ENCODE peak calls at places on chromosomes 12 and 14, in seven cellular contexts. One of them, this sample, is unnamed.

GRCh38 chr12:117294206-117294605 is 67.2 kb downstream of the NOS1 start:
- DNase-seq in Karpas-422: peak
- DNase-seq in cardiac muscle cell: no peak
- DNase-seq in OCI-LY7: no peak
- DNase-seq in mucosa of descending colon: no peak
- DNase-seq in astrocyte of the cerebellum: no peak
- DNase-seq in brain microvascular endothelial cell: no peak
- DNase-seq in this sample: no peak

GRCh38 chr14:87497301-87497700 is 495.7 kb downstream of the GALC start:
- DNase-seq in astrocyte of the cerebellum: no peak
- DNase-seq in cardiac muscle cell: no peak
- DNase-seq in mucosa of descending colon: no peak
- DNase-seq in brain microvascular endothelial cell: no peak
- DNase-seq in Karpas-422: no peak
- DNase-seq in OCI-LY7: no peak
- DNase-seq in this sample: no peak

GRCh38 chr12:105451211-105451610 is 120.7 kb downstream of the C12orf75 start:
- DNase-seq in Karpas-422: no peak
- DNase-seq in astrocyte of the cerebellum: peak
- DNase-seq in OCI-LY7: no peak
- DNase-seq in brain microvascular endothelial cell: peak
- DNase-seq in cardiac muscle cell: no peak
- DNase-seq in mucosa of descending colon: no peak
- DNase-seq in this sample: no peak

GRCh38 chr12:70448371-70448770 is 82.3 kb downstream of the KCNMB4 start:
- DNase-seq in Karpas-422: no peak
- DNase-seq in cardiac muscle cell: no peak
- DNase-seq in brain microvascular endothelial cell: no peak
- DNase-seq in mucosa of descending colon: no peak
- DNase-seq in astrocyte of the cerebellum: no peak
- DNase-seq in OCI-LY7: no peak
- DNase-seq in this sample: no peak

GRCh38 chr12:63064080-63064479 is 86.9 kb downstream of the AVPR1A start:
- DNase-seq in astrocyte of the cerebellum: no peak
- DNase-seq in mucosa of descending colon: no peak
- DNase-seq in brain microvascular endothelial cell: peak
- DNase-seq in Karpas-422: no peak
- DNase-seq in cardiac muscle cell: no peak
- DNase-seq in OCI-LY7: no peak
- DNase-seq in this sample: no peak

GRCh38 chr14:97943619-97944018 is 1146.4 kb downstream of the VRK1 start:
- DNase-seq in cardiac muscle cell: peak
- DNase-seq in mucosa of descending colon: no peak
- DNase-seq in astrocyte of the cerebellum: no peak
- DNase-seq in brain microvascular endothelial cell: no peak
- DNase-seq in OCI-LY7: no peak
- DNase-seq in Karpas-422: no peak
- DNase-seq in this sample: no peak

GRCh38 chr12:106690569-106690968 is 83.9 kb upstream of the RIC8B start:
- DNase-seq in OCI-LY7: no peak
- DNase-seq in brain microvascular endothelial cell: no peak
- DNase-seq in mucosa of descending colon: no peak
- DNase-seq in astrocyte of the cerebellum: no peak
- DNase-seq in cardiac muscle cell: no peak
- DNase-seq in Karpas-422: no peak
- DNase-seq in this sample: no peak

GRCh38 chr14:79420725-79421124 is 790.6 kb downstream of the DIO2 start:
- DNase-seq in mucosa of descending colon: no peak
- DNase-seq in OCI-LY7: no peak
- DNase-seq in brain microvascular endothelial cell: no peak
- DNase-seq in astrocyte of the cerebellum: no peak
- DNase-seq in Karpas-422: no peak
- DNase-seq in cardiac muscle cell: peak
- DNase-seq in this sample: no peak

GRCh38 chr14:99508896-99509629 is 27.9 kb downstream of the CCNK start:
- DNase-seq in Karpas-422: no peak
- DNase-seq in mucosa of descending colon: no peak
- DNase-seq in OCI-LY7: no peak
- DNase-seq in brain microvascular endothelial cell: no peak
- DNase-seq in astrocyte of the cerebellum: no peak
- DNase-seq in cardiac muscle cell: no peak
- DNase-seq in this sample: no peak

GRCh38 chr12:115710104-115710564 is 567.4 kb downstream of the MED13L start:
- DNase-seq in OCI-LY7: no peak
- DNase-seq in mucosa of descending colon: no peak
- DNase-seq in Karpas-422: no peak
- DNase-seq in cardiac muscle cell: no peak
- DNase-seq in astrocyte of the cerebellum: no peak
- DNase-seq in brain microvascular endothelial cell: peak
- DNase-seq in this sample: no peak

GRCh38 chr12:41636658-41637057 is 448.5 kb downstream of the PDZRN4 start:
- DNase-seq in mucosa of descending colon: no peak
- DNase-seq in OCI-LY7: no peak
- DNase-seq in cardiac muscle cell: no peak
- DNase-seq in Karpas-422: no peak
- DNase-seq in astrocyte of the cerebellum: no peak
- DNase-seq in brain microvascular endothelial cell: no peak
- DNase-seq in this sample: no peak

GRCh38 chr14:61388173-61388975 is 67.0 kb downstream of the PRKCH start:
- DNase-seq in OCI-LY7: no peak
- DNase-seq in mucosa of descending colon: no peak
- DNase-seq in astrocyte of the cerebellum: no peak
- DNase-seq in Karpas-422: peak
- DNase-seq in cardiac muscle cell: no peak
- DNase-seq in brain microvascular endothelial cell: no peak
- DNase-seq in this sample: no peak

GRCh38 chr14:58977366-58977765 is 211.1 kb upstream of the DAAM1 start:
- DNase-seq in mucosa of descending colon: no peak
- DNase-seq in cardiac muscle cell: no peak
- DNase-seq in astrocyte of the cerebellum: no peak
- DNase-seq in OCI-LY7: no peak
- DNase-seq in brain microvascular endothelial cell: peak
- DNase-seq in Karpas-422: no peak
- DNase-seq in this sample: no peak

GRCh38 chr14:37056473-37056872 is 115.9 kb downstream of the SLC25A21 start:
- DNase-seq in brain microvascular endothelial cell: peak
- DNase-seq in astrocyte of the cerebellum: peak
- DNase-seq in cardiac muscle cell: no peak
- DNase-seq in OCI-LY7: no peak
- DNase-seq in Karpas-422: no peak
- DNase-seq in mucosa of descending colon: no peak
- DNase-seq in this sample: no peak

GRCh38 chr12:115351513-115352077 is 667.6 kb upstream of the TBX3 start:
- DNase-seq in astrocyte of the cerebellum: no peak
- DNase-seq in Karpas-422: no peak
- DNase-seq in brain microvascular endothelial cell: no peak
- DNase-seq in cardiac muscle cell: no peak
- DNase-seq in mucosa of descending colon: no peak
- DNase-seq in OCI-LY7: no peak
- DNase-seq in this sample: no peak

GRCh38 chr12:19171731-19172130 is 42.2 kb downstream of the PLEKHA5 start:
- DNase-seq in OCI-LY7: no peak
- DNase-seq in cardiac muscle cell: peak
- DNase-seq in mucosa of descending colon: no peak
- DNase-seq in brain microvascular endothelial cell: no peak
- DNase-seq in astrocyte of the cerebellum: no peak
- DNase-seq in Karpas-422: no peak
- DNase-seq in this sample: no peak

GRCh38 chr12:49534806-49535278 is 4.0 kb upstream of the KCNH3 start:
- DNase-seq in Karpas-422: no peak
- DNase-seq in cardiac muscle cell: no peak
- DNase-seq in astrocyte of the cerebellum: no peak
- DNase-seq in OCI-LY7: no peak
- DNase-seq in mucosa of descending colon: no peak
- DNase-seq in brain microvascular endothelial cell: no peak
- DNase-seq in this sample: no peak

GRCh38 chr14:28707814-28708213 is 58.8 kb upstream of the FOXG1 start:
- DNase-seq in cardiac muscle cell: no peak
- DNase-seq in astrocyte of the cerebellum: peak
- DNase-seq in mucosa of descending colon: no peak
- DNase-seq in OCI-LY7: no peak
- DNase-seq in brain microvascular endothelial cell: peak
- DNase-seq in Karpas-422: no peak
- DNase-seq in this sample: no peak

DNA sequence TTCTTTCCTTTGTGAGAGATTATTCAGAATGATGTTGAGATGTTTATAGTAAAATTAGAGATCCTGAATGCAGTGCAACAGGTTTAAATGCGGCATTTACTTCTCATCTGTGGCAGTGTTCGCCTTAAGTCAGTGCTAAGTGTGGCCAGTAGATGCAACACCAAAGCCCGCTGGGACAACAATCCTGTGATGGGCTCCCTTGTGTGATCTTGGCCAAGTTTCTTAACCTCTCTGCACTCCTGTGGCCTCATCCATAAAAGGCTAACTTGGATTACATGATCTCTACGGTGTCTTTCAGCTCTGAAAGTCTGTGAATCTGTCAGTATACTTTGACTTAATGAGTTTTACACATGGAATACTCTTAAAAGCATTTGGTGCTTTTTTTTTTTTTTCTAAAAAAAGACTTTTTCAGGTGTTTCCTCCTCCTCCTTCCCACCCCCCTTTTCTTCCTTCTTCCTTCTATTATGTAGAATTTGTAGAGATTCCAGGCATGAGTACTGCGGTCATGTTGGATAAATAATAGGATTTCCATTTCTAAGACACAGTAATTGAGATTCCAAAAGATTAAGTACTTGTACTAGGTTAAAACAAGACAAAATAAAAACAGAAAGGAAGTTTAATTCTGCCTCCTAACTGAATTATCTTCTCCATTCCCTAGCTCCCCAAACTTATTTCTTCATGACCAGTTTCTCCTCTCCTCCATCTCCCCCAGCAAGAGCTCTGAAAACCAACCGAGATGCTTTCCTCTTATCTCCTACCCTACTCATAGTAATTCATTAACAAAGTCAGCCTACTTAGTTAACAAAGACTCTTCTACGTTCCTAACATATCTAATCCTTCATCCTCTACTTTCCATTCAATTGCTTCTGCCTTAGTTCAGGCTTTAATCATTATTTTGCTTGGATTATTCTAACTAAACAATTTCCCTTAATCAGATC is 42.2 kb upstream of the NAV3 start:
- DNase-seq in mucosa of descending colon: no peak
- DNase-seq in cardiac muscle cell: no peak
- DNase-seq in brain microvascular endothelial cell: no peak
- DNase-seq in OCI-LY7: no peak
- DNase-seq in astrocyte of the cerebellum: no peak
- DNase-seq in Karpas-422: no peak
- DNase-seq in this sample: no peak
- H3K4me3 ChIP-seq in mucosa of descending colon: no peak
- H3K4me3 ChIP-seq in cardiac muscle cell: no peak
- H3K4me3 ChIP-seq in brain microvascular endothelial cell: no peak
- H3K4me3 ChIP-seq in OCI-LY7: no peak
- H3K4me3 ChIP-seq in astrocyte of the cerebellum: no peak
- H3K4me3 ChIP-seq in Karpas-422: no peak
- H3K4me3 ChIP-seq in this sample: no peak

GRCh38 chr12:6854036-6854435 is 2.1 kb downstream of the USP5 start:
- DNase-seq in mucosa of descending colon: no peak
- DNase-seq in Karpas-422: no peak
- DNase-seq in OCI-LY7: no peak
- DNase-seq in astrocyte of the cerebellum: no peak
- DNase-seq in cardiac muscle cell: no peak
- DNase-seq in brain microvascular endothelial cell: no peak
- DNase-seq in this sample: no peak

GRCh38 chr12:6851921-6852650 is at the start of gene USP5:
- DNase-seq in brain microvascular endothelial cell: peak
- DNase-seq in Karpas-422: peak
- DNase-seq in OCI-LY7: peak
- DNase-seq in cardiac muscle cell: peak
- DNase-seq in astrocyte of the cerebellum: peak
- DNase-seq in mucosa of descending colon: peak
- DNase-seq in this sample: peak

GRCh38 chr12:6855322-6855721 is 3.4 kb downstream of the USP5 start:
- DNase-seq in OCI-LY7: no peak
- DNase-seq in Karpas-422: no peak
- DNase-seq in astrocyte of the cerebellum: no peak
- DNase-seq in cardiac muscle cell: no peak
- DNase-seq in brain microvascular endothelial cell: no peak
- DNase-seq in mucosa of descending colon: no peak
- DNase-seq in this sample: no peak

GRCh38 chr12:6852651-6853354 is 853 bp downstream of the USP5 start:
- DNase-seq in brain microvascular endothelial cell: peak
- DNase-seq in OCI-LY7: peak
- DNase-seq in cardiac muscle cell: peak
- DNase-seq in mucosa of descending colon: no peak
- DNase-seq in astrocyte of the cerebellum: no peak
- DNase-seq in Karpas-422: peak
- DNase-seq in this sample: no peak

GRCh38 chr12:6853626-6854025 is 1.7 kb downstream of the USP5 start:
- DNase-seq in Karpas-422: no peak
- DNase-seq in brain microvascular endothelial cell: no peak
- DNase-seq in cardiac muscle cell: no peak
- DNase-seq in OCI-LY7: no peak
- DNase-seq in astrocyte of the cerebellum: no peak
- DNase-seq in mucosa of descending colon: no peak
- DNase-seq in this sample: no peak
- H3K4me3 ChIP-seq in Karpas-422: peak
- H3K4me3 ChIP-seq in brain microvascular endothelial cell: no peak
- H3K4me3 ChIP-seq in cardiac muscle cell: no peak
- H3K4me3 ChIP-seq in OCI-LY7: peak
- H3K4me3 ChIP-seq in astrocyte of the cerebellum: peak
- H3K4me3 ChIP-seq in mucosa of descending colon: no peak
- H3K4me3 ChIP-seq in this sample: no peak

GRCh38 chr14:24432259-24433131 is 2.7 kb downstream of the KHNYN start:
- DNase-seq in brain microvascular endothelial cell: no peak
- DNase-seq in mucosa of descending colon: peak
- DNase-seq in astrocyte of the cerebellum: no peak
- DNase-seq in cardiac muscle cell: no peak
- DNase-seq in OCI-LY7: no peak
- DNase-seq in Karpas-422: no peak
- DNase-seq in this sample: no peak
- H3K4me3 ChIP-seq in brain microvascular endothelial cell: peak
- H3K4me3 ChIP-seq in mucosa of descending colon: no peak
- H3K4me3 ChIP-seq in astrocyte of the cerebellum: peak
- H3K4me3 ChIP-seq in cardiac muscle cell: no peak
- H3K4me3 ChIP-seq in OCI-LY7: no peak
- H3K4me3 ChIP-seq in Karpas-422: no peak
- H3K4me3 ChIP-seq in this sample: no peak

DNA sequence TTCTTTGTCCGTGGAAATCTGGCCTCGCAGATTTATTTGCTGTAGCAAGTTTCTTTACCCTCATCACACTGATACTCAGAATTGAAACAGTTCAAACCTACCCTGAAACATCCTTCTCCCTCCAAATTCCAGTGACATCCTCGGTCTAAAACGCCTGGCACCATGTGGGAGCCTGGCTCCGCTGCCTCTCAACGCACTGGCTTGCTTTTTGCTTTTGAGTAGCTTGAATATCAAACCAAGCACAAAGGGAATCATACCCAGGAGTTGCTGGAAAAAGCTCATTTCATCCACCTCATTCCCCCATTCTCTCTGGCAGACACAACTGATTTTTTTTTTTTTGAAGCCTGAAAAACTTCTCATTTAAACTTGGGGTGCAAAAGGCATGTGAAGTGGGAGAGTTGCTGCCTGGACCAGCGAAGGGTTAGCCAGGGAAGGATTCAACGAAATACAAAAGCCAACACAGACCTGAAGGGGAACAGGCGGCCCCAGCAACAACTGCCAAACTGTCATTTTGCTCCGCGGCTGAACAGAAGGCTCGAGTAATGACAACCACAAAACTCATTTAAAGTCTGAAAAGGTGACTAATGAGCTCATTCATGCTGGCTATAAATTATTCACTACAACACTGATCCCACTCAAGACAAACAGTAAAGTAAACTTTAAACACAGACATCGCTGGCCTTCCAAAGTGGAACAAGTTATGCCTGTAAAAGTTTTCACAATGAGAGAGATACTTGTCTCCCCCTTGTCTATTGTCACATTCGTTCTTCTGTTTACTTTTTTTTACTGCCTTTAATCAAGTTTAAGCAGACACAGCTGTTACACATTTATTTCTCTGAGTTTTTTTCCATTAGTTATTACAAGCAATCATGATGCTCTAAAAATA is 12.4 kb upstream of the FOXN3 start:
- DNase-seq in Karpas-422: no peak
- DNase-seq in cardiac muscle cell: no peak
- DNase-seq in mucosa of descending colon: peak
- DNase-seq in astrocyte of the cerebellum: no peak
- DNase-seq in brain microvascular endothelial cell: no peak
- DNase-seq in OCI-LY7: peak
- DNase-seq in this sample: no peak
- H3K4me3 ChIP-seq in Karpas-422: peak
- H3K4me3 ChIP-seq in cardiac muscle cell: no peak
- H3K4me3 ChIP-seq in mucosa of descending colon: no peak
- H3K4me3 ChIP-seq in astrocyte of the cerebellum: no peak
- H3K4me3 ChIP-seq in brain microvascular endothelial cell: no peak
- H3K4me3 ChIP-seq in OCI-LY7: peak
- H3K4me3 ChIP-seq in this sample: no peak